ENCODE peak calls at places on chromosome 17, in seven cellular contexts. B, D, O, E, I, V and L are unnamed samples.

GRCh38 chr17:10631048-10631700 is 25.9 kb downstream of the MYH3 start:
- DNase-seq in D (no peak), B (no peak), O (no peak), I (peak), V (no peak), E (peak), L (no peak)

GRCh38 chr17:39009471-39010085 is 42.4 kb upstream of the FBXO47 start:
- DNase-seq in B (no peak), O (no peak), I (no peak), D (no peak), V (no peak), E (no peak), L (no peak)

GRCh38 chr17:75634754-75635609 is 1.7 kb downstream of the SMIM5 start:
- DNase-seq in O (no peak), I (no peak), E (no peak), V (no peak), B (no peak), D (peak), L (no peak)

GRCh38 chr17:28227278-28228108 is 91.5 kb upstream of the TMEM97 start:
- DNase-seq in B (no peak), O (no peak), E (no peak), I (peak), D (peak), V (no peak), L (no peak)

GRCh38 chr17:5123343-5124124 is 7.7 kb downstream of the USP6 start:
- DNase-seq in I (no peak), O (no peak), V (no peak), B (no peak), D (peak), E (no peak), L (no peak)

GRCh38 chr17:40340880-40341807 is 23.4 kb downstream of the GJD3 start:
- DNase-seq in B (peak), D (peak), E (peak), O (no peak), V (no peak), I (no peak), L (no peak)

GRCh38 chr17:32523017-32523680 is 36.4 kb downstream of the CDK5R1 start:
- DNase-seq in B (no peak), V (no peak), E (no peak), I (no peak), O (no peak), D (no peak), L (no peak)

GRCh38 chr17:2232244-2232638 is 71.3 kb downstream of the SMG6 start:
- DNase-seq in I (no peak), O (peak), E (peak), V (peak), D (no peak), B (no peak), L (peak)

GRCh38 chr17:16091773-16092172 is 92.1 kb downstream of the TTC19 start:
- DNase-seq in B (no peak), V (no peak), E (no peak), D (no peak), O (no peak), I (peak), L (no peak)

GRCh38 chr17:83012873-83013778 is 66.3 kb upstream of the METRNL start:
- DNase-seq in E (no peak), I (no peak), B (no peak), V (peak), O (peak), D (no peak), L (peak)

GRCh38 chr17:39548494-39548893 is 59.2 kb downstream of the NEUROD2 start:
- DNase-seq in E (peak), D (no peak), B (peak), I (no peak), O (no peak), V (no peak), L (peak)

GRCh38 chr17:16943541-16944333 is 28.2 kb downstream of the TNFRSF13B start:
- DNase-seq in E (no peak), B (no peak), D (no peak), O (no peak), I (no peak), V (no peak), L (no peak)

GRCh38 chr17:46811978-46812583 is 6.4 kb downstream of the WNT3 start:
- DNase-seq in I (peak), D (no peak), E (peak), V (peak), B (no peak), O (peak), L (no peak)

GRCh38 chr17:57889892-57890856 is 40.3 kb upstream of the MRPS23 start:
- DNase-seq in E (peak), I (no peak), O (peak), B (peak), V (no peak), D (peak), L (peak)

GRCh38 chr17:20206068-20206467 is 196.9 kb downstream of the SPECC1 start:
- DNase-seq in I (no peak), B (no peak), V (no peak), O (no peak), D (no peak), E (no peak), L (no peak)

GRCh38 chr17:38918129-38918913 is 7.1 kb upstream of the LASP1NB start:
- DNase-seq in E (no peak), B (no peak), V (no peak), O (no peak), I (no peak), D (no peak), L (no peak)

GRCh38 chr17:14756469-14756868 is 455.6 kb downstream of the HS3ST3B1 start:
- DNase-seq in B (no peak), E (no peak), D (no peak), O (no peak), I (no peak), V (no peak), L (no peak)

GRCh38 chr17:51745993-51746392 is 412.5 kb downstream of the CA10 start:
- DNase-seq in O (no peak), I (no peak), B (no peak), V (no peak), D (no peak), E (no peak), L (no peak)

GRCh38 chr17:33602981-33603380 is 309.9 kb upstream of the ASIC2 start:
- DNase-seq in V (no peak), B (no peak), D (no peak), E (no peak), I (no peak), O (no peak), L (no peak)

GRCh38 chr17:28372203-28372944 is 880 bp downstream of the SARM1 start:
- DNase-seq in B (peak), D (no peak), O (no peak), E (peak), V (no peak), I (peak), L (no peak)

GRCh38 chr17:42891539-42892152 is 9.0 kb upstream of the G6PC1 start:
- DNase-seq in O (no peak), D (no peak), I (no peak), E (no peak), B (peak), V (no peak), L (no peak)

GRCh38 chr17:79520134-79520892 is 90.5 kb downstream of the RBFOX3 start:
- DNase-seq in O (no peak), I (no peak), V (no peak), D (no peak), E (no peak), B (no peak), L (no peak)

GRCh38 chr17:79520893-79521210 is 90.0 kb downstream of the RBFOX3 start:
- DNase-seq in D (no peak), V (no peak), I (no peak), B (no peak), O (no peak), E (no peak), L (no peak)

GRCh38 chr17:79519152-79519523 is 91.7 kb downstream of the RBFOX3 start:
- DNase-seq in E (no peak), B (no peak), I (no peak), V (no peak), D (no peak), O (no peak), L (no peak)

GRCh38 chr17:79518330-79519151 is 92.3 kb downstream of the RBFOX3 start:
- DNase-seq in V (no peak), E (no peak), D (no peak), B (no peak), I (no peak), O (no peak), L (no peak)

GRCh38 chr17:79519601-79520000 is 91.2 kb downstream of the RBFOX3 start:
- DNase-seq in O (no peak), B (no peak), V (no peak), D (no peak), E (no peak), I (no peak), L (no peak)
- H3K4me3 ChIP-seq in O (no peak), B (no peak), V (no peak), D (no peak), E (no peak), I (no peak), L (no peak)

GRCh38 chr17:77356690-77357201 is 216.0 kb downstream of the SEC14L1 start:
- DNase-seq in O (no peak), E (no peak), B (no peak), D (no peak), V (no peak), I (no peak), L (no peak)

GRCh38 chr17:77354721-77355455 is 214.1 kb downstream of the SEC14L1 start:
- DNase-seq in D (no peak), V (peak), O (peak), I (peak), B (peak), E (peak), L (no peak)

GRCh38 chr17:77353684-77354419 is 213.1 kb downstream of the SEC14L1 start:
- DNase-seq in E (no peak), O (no peak), D (no peak), V (no peak), B (no peak), I (no peak), L (no peak)

GRCh38 chr17:77354420-77354720 is 213.6 kb downstream of the SEC14L1 start:
- DNase-seq in E (no peak), V (no peak), D (no peak), O (no peak), B (no peak), I (no peak), L (no peak)

DNA sequence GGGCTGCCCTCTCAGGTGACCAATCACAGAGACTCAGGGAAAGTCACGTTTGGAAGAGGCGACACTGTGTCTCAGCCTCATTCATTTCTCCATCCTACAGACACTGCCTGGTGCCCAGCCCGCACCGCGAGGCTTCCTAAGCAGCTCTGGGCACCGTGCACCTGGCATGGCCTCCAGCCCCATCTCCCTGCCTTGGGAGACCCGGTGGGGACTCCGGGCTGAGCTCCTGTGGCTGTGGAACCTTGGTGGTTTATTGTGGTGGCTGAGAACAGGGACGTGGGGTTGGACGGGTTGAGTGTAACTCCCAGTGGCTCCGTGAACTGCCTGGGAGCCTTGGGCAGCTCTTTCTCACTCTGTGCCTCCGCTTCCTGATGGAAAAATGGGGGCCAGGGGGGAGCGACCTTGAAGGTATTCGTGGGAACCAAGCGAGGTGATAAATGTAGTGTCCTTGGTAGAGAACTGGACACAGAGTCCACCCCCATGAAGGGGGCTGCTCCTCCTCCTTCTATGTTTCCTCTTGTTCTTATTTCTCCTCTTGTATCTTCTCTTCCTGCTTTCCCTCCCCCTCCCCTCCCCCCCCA is 215.4 kb downstream of the SEC14L1 start:
- DNase-seq in D (no peak), E (no peak), O (no peak), B (no peak), I (no peak), V (no peak), L (no peak)
- TF ChIP-seq CTCF in D (no peak), E (no peak), O (no peak), B (no peak), I (no peak), V (no peak), L (no peak)

DNA sequence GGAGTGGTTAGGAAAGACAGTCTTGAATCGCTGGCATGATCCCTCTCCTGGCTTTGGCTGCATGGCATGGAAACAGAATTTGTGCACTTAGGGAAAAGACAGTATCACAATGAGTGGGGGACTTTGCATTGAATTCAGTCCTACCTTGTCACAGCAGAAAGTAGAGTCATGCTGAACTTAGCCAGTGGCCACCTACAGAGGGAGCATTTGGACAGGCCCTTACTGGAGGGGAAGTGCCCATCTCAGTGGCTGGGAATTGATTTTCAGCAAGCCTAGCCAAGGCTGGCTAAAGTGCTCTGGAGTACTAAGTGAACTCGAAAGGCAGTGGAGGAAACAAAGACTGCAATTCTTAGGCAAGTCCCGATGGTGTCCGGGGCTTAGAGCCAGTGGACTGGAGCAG is 364.3 kb upstream of the TOM1L1 start:
- DNase-seq in V (no peak), O (no peak), D (no peak), B (no peak), E (no peak), I (no peak), L (no peak)
- H3K4me3 ChIP-seq in V (no peak), O (no peak), D (no peak), B (no peak), E (no peak), I (no peak), L (no peak)

DNA sequence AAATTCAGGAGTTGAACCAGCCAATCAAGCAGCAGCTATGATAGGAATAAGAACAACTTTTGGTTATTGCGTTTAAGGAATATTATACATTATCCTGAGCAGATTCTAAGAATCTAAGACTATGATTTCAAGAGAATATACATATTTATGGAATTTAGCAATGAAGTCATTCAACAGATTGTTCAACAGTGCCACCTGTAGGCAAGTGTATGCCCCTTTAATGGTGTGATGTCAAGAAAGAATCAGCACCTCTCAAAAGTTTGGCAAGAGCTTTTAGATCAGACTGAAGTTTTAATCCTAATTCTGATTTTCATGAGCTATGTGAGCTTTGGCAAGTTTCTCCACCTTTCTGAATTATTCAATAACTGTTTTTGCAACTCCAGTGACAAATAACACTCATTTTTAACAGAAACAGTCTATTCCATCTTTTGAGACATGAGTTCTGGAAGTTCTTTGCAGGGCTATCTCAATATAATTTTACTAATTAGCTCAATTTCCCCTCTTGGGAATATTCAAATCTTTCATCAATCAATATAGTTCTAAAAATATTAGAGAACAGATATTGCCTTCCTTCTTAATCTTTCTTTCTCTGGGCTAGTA is 474.3 kb upstream of the TOM1L1 start:
- DNase-seq in O (no peak), B (no peak), V (no peak), E (no peak), D (no peak), I (peak), L (no peak)
- TF ChIP-seq CTCF in O (no peak), B (no peak), V (no peak), E (no peak), D (peak), I (peak), L (peak)

DNA sequence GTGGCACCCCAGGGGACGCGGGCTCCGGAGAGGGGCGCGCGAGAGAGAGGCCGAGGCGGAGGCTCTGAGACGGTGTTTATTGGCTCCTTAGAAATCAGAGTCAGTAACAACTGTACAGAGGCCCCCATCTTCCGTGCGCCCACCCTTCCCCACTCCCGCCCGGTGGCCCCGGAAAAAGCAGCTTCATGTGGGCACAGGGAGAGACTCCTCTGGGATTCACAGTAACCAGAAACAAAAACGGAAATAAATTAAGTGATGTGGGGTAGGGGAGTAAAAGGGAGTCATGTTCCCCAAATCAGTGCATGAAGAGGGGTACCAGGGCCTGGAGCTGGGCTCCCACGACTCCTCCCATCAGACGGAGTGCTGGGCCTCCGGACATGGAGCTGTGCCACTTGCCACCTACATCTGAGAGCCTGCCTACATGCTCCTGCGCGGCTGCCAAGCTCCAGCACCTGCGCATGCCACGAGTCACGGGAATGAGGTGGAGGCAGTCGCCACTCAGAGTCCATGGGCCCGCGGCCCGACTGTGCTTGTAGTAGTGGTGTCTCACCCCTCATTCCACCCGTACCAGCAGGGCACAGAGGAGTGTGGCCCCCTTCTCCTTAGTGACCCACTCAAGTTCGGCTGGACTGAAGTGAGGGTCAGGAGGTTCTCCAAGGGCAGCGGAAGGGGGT is 547 bp upstream of the GPS2 start:
- DNase-seq in D (no peak), E (no peak), O (no peak), B (no peak), V (no peak), I (no peak), L (no peak)
- H3K4me3 ChIP-seq in D (peak), E (peak), O (peak), B (peak), V (peak), I (peak), L (peak)

DNA sequence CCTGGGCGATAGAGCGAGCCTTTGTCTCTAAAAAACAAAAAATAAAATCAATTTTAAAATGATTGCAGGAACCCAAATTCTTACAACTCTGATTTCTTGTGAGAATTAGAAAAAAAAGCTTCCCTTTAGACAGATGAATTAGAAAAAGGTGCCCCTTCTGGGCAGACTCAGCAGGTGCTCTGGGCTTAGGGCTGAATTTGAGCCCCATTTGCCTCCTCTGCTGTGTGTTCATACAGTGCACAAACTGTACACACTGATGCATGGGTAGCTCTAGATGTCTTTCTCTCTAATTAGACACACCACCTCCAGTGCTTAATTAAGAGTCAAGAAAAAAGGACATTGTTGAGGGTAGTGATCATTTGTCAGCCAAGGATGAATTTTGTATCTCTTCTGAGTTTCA is 38.5 kb upstream of the NOL11 start:
- DNase-seq in V (no peak), E (no peak), O (no peak), I (no peak), B (no peak), D (no peak), L (no peak)
- TF ChIP-seq CTCF in V (no peak), E (no peak), O (no peak), I (no peak), B (no peak), D (no peak), L (no peak)

GRCh38 chr17:48733632-48734327 is 5.2 kb upstream of the HOXB13 start:
- DNase-seq in I (no peak), O (no peak), V (no peak), E (no peak), B (no peak), D (no peak), L (no peak)
- H3K4me3 ChIP-seq in I (no peak), O (no peak), V (no peak), E (no peak), B (no peak), D (no peak), L (no peak)

GRCh38 chr17:65219707-65220106 is 82.5 kb downstream of the RGS9 start:
- DNase-seq in O (no peak), I (no peak), D (no peak), E (no peak), B (no peak), V (no peak), L (no peak)
- TF ChIP-seq CTCF in O (no peak), I (no peak), D (no peak), E (no peak), B (no peak), V (no peak), L (no peak)